ENCODE peak calls at places on chromosomes 3 and 15, in five cellular contexts. One of them, this sample, is unnamed.

GRCh38 chr15:60757831-60758570 is 279.1 kb upstream of the ICE2 start:
- DNase-seq in stimulated activated CD4-positive, alpha-beta T cell treated with anti-CD3 and anti-CD28 coated beads, Interleukin-12 subunit alpha, Interleukin-12 subunit beta, amount 100 ng/mL, for 24 hours: no peak
- DNase-seq in dorsolateral prefrontal cortex: peak
- DNase-seq in ELR: no peak
- DNase-seq in activated CD4-positive, alpha-beta T cell treated with anti-CD3 and anti-CD28 coated beads, Interleukin-2, amount 50 U/mL, for 1 hour: no peak
- DNase-seq in this sample: no peak

GRCh38 chr15:67937153-67937761 is 97.4 kb upstream of the RNU6-1 start:
- DNase-seq in stimulated activated CD4-positive, alpha-beta T cell treated with anti-CD3 and anti-CD28 coated beads, Interleukin-12 subunit alpha, Interleukin-12 subunit beta, amount 100 ng/mL, for 24 hours: no peak
- DNase-seq in dorsolateral prefrontal cortex: no peak
- DNase-seq in ELR: peak
- DNase-seq in activated CD4-positive, alpha-beta T cell treated with anti-CD3 and anti-CD28 coated beads, Interleukin-2, amount 50 U/mL, for 1 hour: no peak
- DNase-seq in this sample: no peak

GRCh38 chr3:134988666-134989065 is 193.6 kb downstream of the EPHB1 start:
- DNase-seq in stimulated activated CD4-positive, alpha-beta T cell treated with anti-CD3 and anti-CD28 coated beads, Interleukin-12 subunit alpha, Interleukin-12 subunit beta, amount 100 ng/mL, for 24 hours: no peak
- DNase-seq in dorsolateral prefrontal cortex: no peak
- DNase-seq in ELR: peak
- DNase-seq in activated CD4-positive, alpha-beta T cell treated with anti-CD3 and anti-CD28 coated beads, Interleukin-2, amount 50 U/mL, for 1 hour: no peak
- DNase-seq in this sample: no peak

GRCh38 chr3:191330309-191330712 is at the start of gene UTS2B:
- DNase-seq in stimulated activated CD4-positive, alpha-beta T cell treated with anti-CD3 and anti-CD28 coated beads, Interleukin-12 subunit alpha, Interleukin-12 subunit beta, amount 100 ng/mL, for 24 hours: no peak
- DNase-seq in dorsolateral prefrontal cortex: no peak
- DNase-seq in ELR: peak
- DNase-seq in activated CD4-positive, alpha-beta T cell treated with anti-CD3 and anti-CD28 coated beads, Interleukin-2, amount 50 U/mL, for 1 hour: no peak
- DNase-seq in this sample: no peak

GRCh38 chr3:55453871-55454496 is 33.1 kb downstream of the WNT5A start:
- DNase-seq in stimulated activated CD4-positive, alpha-beta T cell treated with anti-CD3 and anti-CD28 coated beads, Interleukin-12 subunit alpha, Interleukin-12 subunit beta, amount 100 ng/mL, for 24 hours: no peak
- DNase-seq in dorsolateral prefrontal cortex: no peak
- DNase-seq in ELR: no peak
- DNase-seq in activated CD4-positive, alpha-beta T cell treated with anti-CD3 and anti-CD28 coated beads, Interleukin-2, amount 50 U/mL, for 1 hour: no peak
- DNase-seq in this sample: no peak

GRCh38 chr3:72576563-72576962 is 271.7 kb downstream of the SHQ1 start:
- DNase-seq in stimulated activated CD4-positive, alpha-beta T cell treated with anti-CD3 and anti-CD28 coated beads, Interleukin-12 subunit alpha, Interleukin-12 subunit beta, amount 100 ng/mL, for 24 hours: no peak
- DNase-seq in dorsolateral prefrontal cortex: no peak
- DNase-seq in ELR: no peak
- DNase-seq in activated CD4-positive, alpha-beta T cell treated with anti-CD3 and anti-CD28 coated beads, Interleukin-2, amount 50 U/mL, for 1 hour: no peak
- DNase-seq in this sample: no peak

GRCh38 chr3:47747558-47747957 is 34.1 kb downstream of the SMARCC1 start:
- DNase-seq in stimulated activated CD4-positive, alpha-beta T cell treated with anti-CD3 and anti-CD28 coated beads, Interleukin-12 subunit alpha, Interleukin-12 subunit beta, amount 100 ng/mL, for 24 hours: no peak
- DNase-seq in dorsolateral prefrontal cortex: no peak
- DNase-seq in ELR: no peak
- DNase-seq in activated CD4-positive, alpha-beta T cell treated with anti-CD3 and anti-CD28 coated beads, Interleukin-2, amount 50 U/mL, for 1 hour: no peak
- DNase-seq in this sample: no peak

GRCh38 chr3:155872904-155873646 is 2.6 kb downstream of the GMPS start:
- DNase-seq in stimulated activated CD4-positive, alpha-beta T cell treated with anti-CD3 and anti-CD28 coated beads, Interleukin-12 subunit alpha, Interleukin-12 subunit beta, amount 100 ng/mL, for 24 hours: no peak
- DNase-seq in dorsolateral prefrontal cortex: no peak
- DNase-seq in ELR: no peak
- DNase-seq in activated CD4-positive, alpha-beta T cell treated with anti-CD3 and anti-CD28 coated beads, Interleukin-2, amount 50 U/mL, for 1 hour: no peak
- DNase-seq in this sample: no peak

GRCh38 chr3:188834349-188834748 is 337.4 kb upstream of the TPRG1 start:
- DNase-seq in stimulated activated CD4-positive, alpha-beta T cell treated with anti-CD3 and anti-CD28 coated beads, Interleukin-12 subunit alpha, Interleukin-12 subunit beta, amount 100 ng/mL, for 24 hours: peak
- DNase-seq in dorsolateral prefrontal cortex: no peak
- DNase-seq in ELR: no peak
- DNase-seq in activated CD4-positive, alpha-beta T cell treated with anti-CD3 and anti-CD28 coated beads, Interleukin-2, amount 50 U/mL, for 1 hour: peak
- DNase-seq in this sample: no peak